ENCODE peak calls at places on chromosomes 6 and 20, in six cellular contexts. One of them, this sample, is unnamed.

GRCh38 chr6:8589941-8590676 is 154.8 kb upstream of the SLC35B3 start:
- DNase-seq in dermis blood vessel endothelial cell: no peak
- DNase-seq in right lobe of liver: no peak
- DNase-seq in left cardiac atrium: no peak
- DNase-seq in mesenchymal stem cell: no peak
- DNase-seq in H1: no peak
- DNase-seq in this sample: no peak

GRCh38 chr6:33914519-33915120 is 110.8 kb upstream of the MLN start:
- DNase-seq in dermis blood vessel endothelial cell: no peak
- DNase-seq in right lobe of liver: no peak
- DNase-seq in mesenchymal stem cell: no peak
- DNase-seq in H1: no peak
- DNase-seq in left cardiac atrium: no peak
- DNase-seq in this sample: no peak

GRCh38 chr6:74115674-74116073 is 419.7 kb downstream of the CD109 start:
- DNase-seq in dermis blood vessel endothelial cell: no peak
- DNase-seq in left cardiac atrium: no peak
- DNase-seq in mesenchymal stem cell: peak; percentile 45
- DNase-seq in H1: no peak
- DNase-seq in right lobe of liver: no peak
- DNase-seq in this sample: no peak

GRCh38 chr6:17987576-17988421 is at the start of gene KIF13A:
- DNase-seq in H1: no peak
- DNase-seq in dermis blood vessel endothelial cell: peak; percentile 76
- DNase-seq in mesenchymal stem cell: peak; percentile 80
- DNase-seq in right lobe of liver: peak; percentile 74
- DNase-seq in left cardiac atrium: peak; percentile 77
- DNase-seq in this sample: peak; percentile 67

GRCh38 chr6:161236091-161236633 is 37.7 kb downstream of the AGPAT4 start:
- DNase-seq in left cardiac atrium: no peak
- DNase-seq in mesenchymal stem cell: peak; percentile 40
- DNase-seq in H1: no peak
- DNase-seq in right lobe of liver: no peak
- DNase-seq in dermis blood vessel endothelial cell: no peak
- DNase-seq in this sample: no peak

GRCh38 chr20:36885355-36885754 is 9.4 kb downstream of the TLDC2 start:
- DNase-seq in left cardiac atrium: no peak
- DNase-seq in right lobe of liver: no peak
- DNase-seq in dermis blood vessel endothelial cell: peak; percentile 30
- DNase-seq in mesenchymal stem cell: peak; percentile 37
- DNase-seq in H1: no peak
- DNase-seq in this sample: no peak

GRCh38 chr6:169932491-169932890 is 181.1 kb downstream of the ERMARD start:
- DNase-seq in right lobe of liver: no peak
- DNase-seq in mesenchymal stem cell: no peak
- DNase-seq in dermis blood vessel endothelial cell: no peak
- DNase-seq in H1: no peak
- DNase-seq in left cardiac atrium: no peak
- DNase-seq in this sample: no peak

GRCh38 chr20:21719592-21720214 is 14.2 kb downstream of the PAX1 start:
- DNase-seq in right lobe of liver: no peak
- DNase-seq in H1: no peak
- DNase-seq in left cardiac atrium: no peak
- DNase-seq in dermis blood vessel endothelial cell: peak; percentile 79
- DNase-seq in mesenchymal stem cell: peak; percentile 44
- DNase-seq in this sample: peak; percentile 67

GRCh38 chr6:73263570-73263909 is 544 bp upstream of the KHDC1 start:
- DNase-seq in dermis blood vessel endothelial cell: no peak
- DNase-seq in mesenchymal stem cell: no peak
- DNase-seq in left cardiac atrium: no peak
- DNase-seq in right lobe of liver: no peak
- DNase-seq in H1: no peak
- DNase-seq in this sample: no peak

GRCh38 chr20:3679749-3680700 is 1.8 kb downstream of the ADAM33 start:
- DNase-seq in right lobe of liver: no peak
- DNase-seq in mesenchymal stem cell: peak; percentile 56
- DNase-seq in H1: no peak
- DNase-seq in dermis blood vessel endothelial cell: no peak
- DNase-seq in left cardiac atrium: peak; percentile 58
- DNase-seq in this sample: peak; percentile 78

GRCh38 chr6:56204134-56204533 is 43.2 kb downstream of the COL21A1 start:
- DNase-seq in dermis blood vessel endothelial cell: no peak
- DNase-seq in mesenchymal stem cell: peak; percentile 22
- DNase-seq in right lobe of liver: no peak
- DNase-seq in left cardiac atrium: no peak
- DNase-seq in H1: no peak
- DNase-seq in this sample: no peak

GRCh38 chr6:155080876-155081845 is 86.0 kb downstream of the TIAM2 start:
- DNase-seq in mesenchymal stem cell: peak; percentile 37
- DNase-seq in left cardiac atrium: no peak
- DNase-seq in dermis blood vessel endothelial cell: peak; percentile 53
- DNase-seq in right lobe of liver: no peak
- DNase-seq in H1: no peak
- DNase-seq in this sample: peak; percentile 35

GRCh38 chr20:8764289-8764962 is 304.5 kb upstream of the PLCB4 start:
- DNase-seq in right lobe of liver: no peak
- DNase-seq in H1: no peak
- DNase-seq in left cardiac atrium: no peak
- DNase-seq in mesenchymal stem cell: no peak
- DNase-seq in dermis blood vessel endothelial cell: no peak
- DNase-seq in this sample: no peak

GRCh38 chr6:8131265-8131897 is 29.0 kb upstream of the EEF1E1 start:
- DNase-seq in right lobe of liver: no peak
- DNase-seq in H1: peak; percentile 31
- DNase-seq in dermis blood vessel endothelial cell: peak; percentile 77
- DNase-seq in left cardiac atrium: peak; percentile 29
- DNase-seq in mesenchymal stem cell: peak; percentile 73
- DNase-seq in this sample: peak; percentile 64

This sample was measured in astrocyte of the spinal cord.